ENCODE peak calls at places on chromosome 19, in eight cellular contexts. E is lung; B is stimulated activated CD4-positive, alpha-beta T cell treated with anti-CD3 and anti-CD28 coated beads, Interleukin-4, amount 100 ng/mL, for 48 hours; W is nephron progenitor cell; O is GM20000; P is RWPE1; V is AG08395; C is astrocyte of the hippocampus. X is an unnamed sample.

GRCh38 chr19:17026041-17026658 is 460 bp downstream of the CPAMD8 start:
- DNase-seq in E (peak; percentile 67), B (no peak), W (peak; percentile 52), O (no peak), P (no peak), V (no peak), C (peak; percentile 16), X (no peak)

GRCh38 chr19:18488403-18488723 is 33.5 kb downstream of the ELL start:
- DNase-seq in E (no peak), B (no peak), W (no peak), O (no peak), P (no peak), V (peak; percentile 71), C (peak; percentile 60), X (no peak)

GRCh38 chr19:48568345-48568886 is 16.4 kb downstream of the SULT2B1 start:
- DNase-seq in E (peak; percentile 87), B (no peak), W (peak; percentile 39), O (no peak), P (peak; percentile 81), V (peak; percentile 95), C (peak; percentile 96), X (no peak)

GRCh38 chr19:50820549-50821247 is 2.9 kb downstream of the KLK1 start:
- DNase-seq in E (no peak), B (no peak), W (peak; percentile 30), O (peak; percentile 78), P (no peak), V (no peak), C (no peak), X (no peak)

GRCh38 chr19:53177986-53178385 is 15.2 kb downstream of the ZNF665 start:
- DNase-seq in E (no peak), B (no peak), W (no peak), O (no peak), P (no peak), V (no peak), C (no peak), X (no peak)

GRCh38 chr19:1006711-1007398 is 6.6 kb downstream of the GRIN3B start:
- DNase-seq in E (no peak), B (no peak), W (no peak), O (no peak), P (no peak), V (no peak), C (no peak), X (no peak)

GRCh38 chr19:57231686-57232085 is 863 bp downstream of the AURKC start:
- DNase-seq in E (no peak), B (no peak), W (no peak), O (no peak), P (no peak), V (no peak), C (no peak), X (no peak)

GRCh38 chr19:53991224-53992113 is at the start of gene CACNG6:
- DNase-seq in E (peak; percentile 33), B (no peak), W (peak; percentile 74), O (peak; percentile 42), P (no peak), V (peak; percentile 30), C (peak; percentile 54), X (no peak)

GRCh38 chr19:1611353-1611752 is 6.1 kb upstream of the UQCR11 start:
- DNase-seq in E (no peak), B (no peak), W (no peak), O (peak; percentile 18), P (no peak), V (no peak), C (no peak), X (no peak)

GRCh38 chr19:29624489-29625210 is 18.6 kb downstream of the POP4 start:
- DNase-seq in E (no peak), B (no peak), W (no peak), O (no peak), P (no peak), V (no peak), C (peak; percentile 26), X (no peak)

X was measured in left lobe of liver.